ENCODE peak calls at places on chromosomes 5 and 9, in seven cellular contexts. M is fibroblast of lung, D is neural progenitor cell, K is IMR-90, A is neuronal stem cell, G is mesenchymal stem cell, N is HCT116. X is an unnamed sample.

GRCh38 chr5:14908195-14908594 is 36.6 kb upstream of the ANKH start:
- DNase-seq in K (peak), A (no peak), N (no peak), D (no peak), G (no peak), M (peak), X (no peak)

GRCh38 chr9:27033815-27034403 is 28.4 kb upstream of the LRRC19 start:
- DNase-seq in M (peak), G (peak), K (peak), A (peak), N (peak), D (peak), X (peak)

GRCh38 chr9:21994526-21994995 is at the start of gene CDKN2B-AS1:
- DNase-seq in D (peak), G (peak), N (peak), K (peak), M (peak), A (no peak), X (peak)

GRCh38 chr9:115913666-115914065 is 239.9 kb upstream of the PAPPA start:
- DNase-seq in K (peak), D (no peak), G (peak), M (peak), N (no peak), A (no peak), X (no peak)

GRCh38 chr9:70539007-70539406 is 124.5 kb upstream of the KLF9 start:
- DNase-seq in K (no peak), D (no peak), G (no peak), A (no peak), M (no peak), N (no peak), X (no peak)

GRCh38 chr9:20418485-20418884 is 203.8 kb downstream of the MLLT3 start:
- DNase-seq in M (no peak), K (no peak), A (no peak), D (no peak), N (no peak), G (no peak), X (no peak)

GRCh38 chr9:85521331-85522197 is 220.2 kb downstream of the AGTPBP1 start:
- DNase-seq in M (no peak), D (no peak), N (no peak), K (no peak), A (no peak), G (no peak), X (no peak)

GRCh38 chr5:1479581-1480188 is 34.4 kb upstream of the SLC6A3 start:
- DNase-seq in K (peak), G (peak), D (peak), N (no peak), M (no peak), A (peak), X (no peak)

GRCh38 chr5:142888469-142889085 is 118.4 kb downstream of the ARHGAP26 start:
- DNase-seq in K (peak), D (peak), G (peak), M (peak), A (peak), N (no peak), X (no peak)

GRCh38 chr9:120696551-120697230 is 17.6 kb downstream of the MEGF9 start:
- DNase-seq in M (no peak), N (no peak), D (no peak), K (peak), G (peak), A (no peak), X (peak)

GRCh38 chr9:13266172-13266571 is 13.3 kb downstream of the MPDZ start:
- DNase-seq in M (peak), N (no peak), K (peak), A (no peak), D (no peak), G (peak), X (no peak)

GRCh38 chr9:118577121-118577520 is 792.1 kb downstream of the BRINP1 start:
- DNase-seq in K (no peak), A (no peak), N (no peak), G (peak), D (no peak), M (peak), X (peak)

GRCh38 chr9:127519301-127520166 is 68.2 kb downstream of the LRSAM1 start:
- DNase-seq in N (no peak), A (no peak), K (peak), M (peak), D (no peak), G (peak), X (peak)

GRCh38 chr5:150245111-150245789 is 44.3 kb downstream of the CAMK2A start:
- DNase-seq in G (peak), K (peak), A (no peak), D (no peak), N (no peak), M (no peak), X (no peak)

GRCh38 chr9:105459329-105459728 is 11.5 kb downstream of the FSD1L start:
- DNase-seq in M (no peak), A (no peak), G (no peak), N (no peak), D (no peak), K (no peak), X (no peak)

GRCh38 chr9:72428329-72428728 is 63.3 kb upstream of the ZFAND5 start:
- DNase-seq in A (no peak), M (peak), G (no peak), D (no peak), K (peak), N (no peak), X (peak)

GRCh38 chr5:42858709-42859108 is 47.0 kb upstream of the SELENOP start:
- DNase-seq in G (no peak), N (no peak), K (no peak), D (peak), M (peak), A (peak), X (no peak)

GRCh38 chr9:70117835-70118319 is 74.2 kb downstream of the MAMDC2 start:
- DNase-seq in D (no peak), A (no peak), G (no peak), M (peak), K (peak), N (no peak), X (peak)

GRCh38 chr9:71112866-71113265 is 8.6 kb downstream of the TRPM3 start:
- DNase-seq in K (no peak), N (no peak), M (no peak), G (no peak), A (no peak), D (no peak), X (no peak)

GRCh38 chr5:137254695-137255094 is 244.4 kb downstream of the SPOCK1 start:
- DNase-seq in G (no peak), N (no peak), K (no peak), A (no peak), D (no peak), M (peak), X (no peak)

DNA sequence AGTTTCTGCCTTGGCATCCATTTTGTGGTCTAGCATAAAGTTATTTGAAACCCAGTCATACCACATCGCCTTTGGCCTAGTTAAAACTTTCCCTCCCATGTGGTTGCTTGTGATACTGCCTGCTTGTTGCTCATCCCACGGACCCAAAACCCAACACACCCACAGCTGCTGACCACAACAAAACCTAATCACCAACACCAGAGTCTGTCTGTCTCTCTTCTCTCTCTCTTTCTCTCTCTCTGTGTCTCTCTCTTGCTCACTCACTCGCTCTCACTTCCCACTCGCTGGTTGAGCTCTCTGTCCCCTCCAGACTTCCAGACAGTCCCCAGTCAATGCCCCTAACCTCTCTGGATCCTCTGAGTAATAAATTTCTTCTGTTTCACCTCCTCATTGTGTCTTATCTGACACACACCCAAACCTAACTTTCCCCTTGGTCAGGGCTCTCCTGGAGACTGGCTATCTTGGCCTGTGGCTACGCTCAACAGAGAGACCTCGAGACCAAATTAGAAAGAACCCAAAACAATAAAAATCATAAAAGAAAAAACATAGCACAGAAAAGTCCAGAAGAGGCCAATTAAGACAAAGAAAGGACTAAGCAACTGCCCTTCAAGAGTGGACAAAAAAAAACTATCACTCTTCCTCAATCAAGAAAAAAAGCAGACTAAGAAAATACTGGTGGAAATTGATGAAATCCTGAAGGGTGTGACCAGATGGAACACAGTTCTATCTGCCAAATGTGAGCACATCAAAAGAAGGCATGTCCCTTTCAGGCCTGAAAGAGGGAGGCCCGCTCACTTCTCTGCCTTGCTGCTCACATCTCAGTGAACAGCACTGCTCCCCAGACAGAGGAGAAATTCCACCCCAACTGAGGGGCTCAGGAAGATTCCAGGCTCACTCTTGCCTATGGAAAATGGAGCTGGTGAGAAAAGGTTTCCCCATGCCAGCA is 41.4 kb downstream of the TTLL11 start:
- DNase-seq in D (no peak), M (peak), N (no peak), A (no peak), K (peak), G (no peak), X (peak)
- H3K4me2 ChIP-seq in D (no peak), M (no peak), N (no peak), A (no peak), K (no peak), G (no peak), X (no peak)

GRCh38 chr5:78916044-78916443 is 69.1 kb downstream of the ARSB start:
- DNase-seq in D (no peak), K (no peak), M (peak), A (no peak), G (no peak), N (no peak), X (no peak)

GRCh38 chr5:78915170-78915569 is 69.9 kb downstream of the ARSB start:
- DNase-seq in A (no peak), M (no peak), D (no peak), G (no peak), N (no peak), K (no peak), X (no peak)

GRCh38 chr5:78912085-78912771 is 72.9 kb downstream of the ARSB start:
- DNase-seq in K (peak), G (peak), D (no peak), N (no peak), A (no peak), M (peak), X (no peak)

GRCh38 chr5:78908173-78908901 is 76.8 kb downstream of the ARSB start:
- DNase-seq in M (peak), N (no peak), G (peak), A (peak), D (peak), K (peak), X (no peak)

DNA sequence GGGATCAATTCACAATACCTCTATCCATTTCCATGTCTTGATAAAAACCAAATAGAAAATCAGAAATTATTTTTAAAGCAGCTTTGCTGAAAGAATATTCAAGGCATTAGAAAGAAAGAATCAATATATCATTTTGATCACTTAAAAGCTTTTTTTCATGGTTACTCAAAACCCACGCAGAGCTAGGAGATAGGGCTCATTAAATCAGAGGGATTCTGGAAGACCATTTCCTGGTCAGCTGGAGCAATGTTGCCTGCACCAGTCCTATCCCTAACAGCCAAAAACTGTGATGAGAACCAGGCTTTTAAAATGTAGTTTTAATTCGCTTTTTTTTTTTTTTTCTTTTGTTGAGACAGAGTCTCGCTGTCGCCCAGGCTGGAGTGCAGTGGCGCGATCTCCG is 72.3 kb downstream of the ARSB start:
- DNase-seq in A (no peak), N (no peak), M (no peak), D (no peak), G (no peak), K (no peak), X (no peak)
- H3K27ac ChIP-seq in A (no peak), N (no peak), M (no peak), D (no peak), G (no peak), K (no peak), X (no peak)

GRCh38 chr5:54991446-54991845 is 6.1 kb upstream of the ESM1 start:
- DNase-seq in A (no peak), G (no peak), N (no peak), K (no peak), M (peak), D (no peak), X (no peak)
- H3K9ac ChIP-seq in A (no peak), G (peak), N (no peak), K (no peak), M (no peak), D (no peak), X (no peak)

DNA sequence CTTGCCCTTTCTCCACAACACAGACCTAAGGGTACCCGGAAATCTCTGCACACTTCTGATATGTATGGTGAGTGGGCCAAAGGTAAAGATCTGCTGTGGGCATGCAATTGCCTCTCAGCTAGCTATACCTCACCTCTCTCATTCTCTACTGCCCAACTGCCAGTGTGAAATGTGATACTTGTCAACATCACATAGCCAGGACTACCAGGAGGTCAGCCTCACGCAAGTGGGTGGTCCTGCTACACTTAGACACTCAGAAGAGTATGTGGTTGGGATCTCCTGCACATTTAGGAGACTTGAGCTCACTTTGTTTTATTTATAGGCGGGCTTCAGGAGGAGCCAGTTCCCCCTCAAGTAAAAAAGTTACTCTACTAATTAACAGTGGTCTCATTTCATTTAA is 88.0 kb upstream of the MAN2A1 start:
- DNase-seq in K (no peak), N (no peak), A (no peak), M (no peak), D (peak), G (no peak), X (no peak)
- H3K4me2 ChIP-seq in K (no peak), N (no peak), A (no peak), M (no peak), D (no peak), G (no peak), X (no peak)

GRCh38 chr9:134734270-134734669 is 92.7 kb downstream of the COL5A1 start:
- DNase-seq in M (peak), A (no peak), G (peak), D (no peak), K (peak), N (no peak), X (no peak)

GRCh38 chr9:134732392-134733110 is 90.9 kb downstream of the COL5A1 start:
- DNase-seq in N (no peak), G (peak), A (no peak), K (peak), D (no peak), M (no peak), X (no peak)

GRCh38 chr9:134731497-134732391 is 90.1 kb downstream of the COL5A1 start:
- DNase-seq in M (no peak), G (no peak), N (no peak), K (no peak), D (no peak), A (no peak), X (no peak)

GRCh38 chr9:134735441-134736175 is 94.0 kb downstream of the COL5A1 start:
- DNase-seq in D (peak), K (no peak), G (peak), N (no peak), M (no peak), A (no peak), X (no peak)

DNA sequence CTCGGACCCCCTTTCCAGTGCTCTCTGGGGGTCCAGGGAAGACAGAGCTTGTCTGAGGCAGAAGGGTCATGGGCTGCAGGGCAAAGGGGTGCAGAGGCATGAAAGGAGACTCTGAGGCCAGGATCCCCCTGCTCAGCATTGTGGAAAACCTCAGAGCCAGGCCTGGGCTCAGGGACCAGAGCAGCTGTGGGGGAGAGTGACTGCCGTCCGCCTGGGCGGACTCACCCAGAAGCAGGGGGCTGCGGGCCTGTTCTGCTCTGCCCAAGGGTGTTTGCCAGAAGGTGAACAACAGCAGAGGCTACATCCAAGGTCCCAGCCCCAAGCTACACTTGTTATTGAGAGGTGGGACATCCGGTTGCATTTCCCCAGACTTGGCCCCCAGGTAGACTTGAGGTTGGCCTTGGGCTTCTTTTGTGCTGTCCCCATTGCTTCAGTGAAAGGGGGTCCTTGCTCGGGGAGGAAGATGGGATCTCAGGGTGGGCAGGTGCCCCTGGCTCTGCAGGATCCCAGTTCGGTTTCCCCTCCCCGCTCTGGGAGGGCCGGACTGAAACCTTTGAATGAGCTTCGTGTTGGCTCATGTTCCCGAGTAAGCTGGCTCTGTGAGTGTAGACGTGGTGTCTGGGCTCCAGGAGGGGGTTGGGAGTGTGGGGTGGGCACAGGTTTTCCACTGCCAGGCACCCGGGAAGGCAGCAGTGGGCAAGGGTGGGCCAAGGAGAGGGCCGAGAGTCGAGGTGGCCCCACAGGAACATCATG is 92.1 kb downstream of the COL5A1 start:
- DNase-seq in A (no peak), M (no peak), N (no peak), G (no peak), D (no peak), K (no peak), X (no peak)
- H3K27ac ChIP-seq in A (no peak), M (no peak), N (no peak), G (no peak), D (no peak), K (peak), X (no peak)

GRCh38 chr9:133523096-133523495 is 1.7 kb downstream of the MYMK start:
- DNase-seq in G (no peak), K (no peak), A (no peak), M (no peak), N (no peak), D (no peak), X (no peak)
- H3K9ac ChIP-seq in G (no peak), K (no peak), A (peak), M (no peak), N (no peak), D (no peak), X (no peak)

GRCh38 chr5:110475529-110475928 is 250.9 kb downstream of the TMEM232 start:
- DNase-seq in K (no peak), G (no peak), M (no peak), A (no peak), N (no peak), D (no peak), X (no peak)

GRCh38 chr5:110476164-110476563 is 250.3 kb downstream of the TMEM232 start:
- DNase-seq in G (no peak), A (no peak), M (no peak), K (no peak), N (no peak), D (no peak), X (no peak)

GRCh38 chr5:110478899-110479298 is 247.6 kb downstream of the TMEM232 start:
- DNase-seq in A (no peak), K (peak), D (no peak), N (no peak), M (peak), G (peak), X (peak)

DNA sequence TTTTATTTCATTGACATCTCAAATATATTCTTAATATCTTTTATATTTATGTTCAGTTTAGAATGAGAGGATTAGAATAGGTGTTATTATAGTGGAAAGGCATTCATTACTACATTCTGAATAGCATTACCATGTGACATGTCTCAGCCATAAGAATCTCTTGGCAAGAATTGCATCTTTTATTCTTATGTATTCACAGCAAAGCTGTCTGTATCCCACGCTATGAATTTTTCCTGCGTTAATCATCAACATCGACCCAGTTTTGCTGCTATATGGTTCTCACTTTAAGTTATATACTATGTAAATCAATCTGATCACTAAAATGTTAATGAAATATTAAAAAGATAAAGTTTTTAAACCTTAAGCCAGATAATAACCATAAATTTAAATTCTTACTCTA is 248.5 kb downstream of the TMEM232 start:
- DNase-seq in A (no peak), M (peak), G (peak), K (peak), N (no peak), D (no peak), X (peak)
- H3K4me2 ChIP-seq in A (no peak), M (no peak), G (no peak), K (no peak), N (no peak), D (no peak), X (no peak)

X was measured in mammary epithelial cell.